ENCODE peak calls at places on chromosomes 3 and 15, in four cellular contexts. X is globus pallidus; L is stimulated activated CD4-positive, alpha-beta T cell treated with anti-CD3 and anti-CD28 coated beads, Interleukin-4, amount 100 ng/mL, for 1 hour; J is Right ventricle myocardium superior. U is an unnamed sample.

GRCh38 chr3:81823882-81824395 is 62.5 kb upstream of the GBE1 start:
- DNase-seq in L (no peak), J (no peak), X (peak; percentile 55), U (no peak)

GRCh38 chr15:82051664-82052063 is 5.8 kb upstream of the MEX3B start:
- DNase-seq in X (peak; percentile 53), L (no peak), J (peak; percentile 44), U (no peak)

GRCh38 chr3:124679048-124679638 is 51.1 kb upstream of the UMPS start:
- DNase-seq in J (no peak), X (no peak), L (no peak), U (no peak)

GRCh38 chr3:115999598-115999997 is 376.3 kb downstream of the GAP43 start:
- DNase-seq in X (peak; percentile 12), J (no peak), L (no peak), U (no peak)

GRCh38 chr3:134516905-134517304 is 31.0 kb downstream of the CEP63 start:
- DNase-seq in J (no peak), L (no peak), X (no peak), U (no peak)

GRCh38 chr15:91150492-91151160 is 50.6 kb downstream of the SV2B start:
- DNase-seq in L (no peak), J (no peak), X (no peak), U (no peak)

GRCh38 chr3:9861201-9861600 is 17.4 kb upstream of the RPUSD3 start:
- DNase-seq in J (no peak), L (no peak), X (no peak), U (no peak)

GRCh38 chr3:38118421-38119247 is 18.3 kb downstream of the ACAA1 start:
- DNase-seq in X (no peak), J (peak; percentile 17), L (no peak), U (no peak)

GRCh38 chr15:90181781-90182180 is 19.3 kb upstream of the SEMA4B start:
- DNase-seq in L (no peak), J (no peak), X (no peak), U (no peak)

GRCh38 chr3:103653996-103654395 is 1219.2 kb downstream of the ZPLD1 start:
- DNase-seq in X (no peak), J (no peak), L (no peak), U (no peak)

GRCh38 chr15:39426552-39427532 is 154.0 kb upstream of the THBS1 start:
- DNase-seq in X (no peak), J (peak; percentile 75), L (peak; percentile 69), U (no peak)

GRCh38 chr15:51837784-51838183 is 8.3 kb downstream of the TMOD3 start:
- DNase-seq in L (no peak), X (no peak), J (no peak), U (no peak)

GRCh38 chr3:183155499-183155898 is 7.0 kb downstream of the LAMP3 start:
- DNase-seq in X (no peak), J (no peak), L (no peak), U (no peak)

GRCh38 chr3:143847787-143848631 is at the start of gene SLC9A9:
- DNase-seq in J (no peak), L (peak; percentile 7), X (peak; percentile 87), U (no peak)

GRCh38 chr3:8840556-8840955 is 71.1 kb upstream of the OXTR start:
- DNase-seq in L (no peak), X (no peak), J (no peak), U (no peak)

GRCh38 chr3:13219077-13219901 is 146.1 kb upstream of the IQSEC1 start:
- DNase-seq in X (peak; percentile 12), J (peak; percentile 37), L (no peak), U (no peak)

GRCh38 chr3:122245513-122246174 is 62.2 kb downstream of the CASR start:
- DNase-seq in L (no peak), J (no peak), X (no peak), U (no peak)

GRCh38 chr3:12186046-12186445 is 27.3 kb upstream of the TIMP4 start:
- DNase-seq in J (no peak), X (no peak), L (no peak), U (no peak)

GRCh38 chr3:118541791-118542190 is 492.9 kb downstream of the IGSF11 start:
- DNase-seq in L (no peak), X (no peak), J (no peak), U (no peak)

GRCh38 chr3:55162031-55162784 is 234.3 kb upstream of the LRTM1 start:
- DNase-seq in L (no peak), X (no peak), J (no peak), U (no peak)

GRCh38 chr3:25542571-25543039 is 114.5 kb downstream of the RARB start:
- DNase-seq in L (no peak), X (no peak), J (no peak), U (no peak)

GRCh38 chr3:167559922-167560321 is 86.1 kb upstream of the SERPINI2 start:
- DNase-seq in J (no peak), L (no peak), X (no peak), U (no peak)

GRCh38 chr3:8538904-8539303 is 37.3 kb downstream of the LMCD1 start:
- DNase-seq in X (no peak), J (no peak), L (no peak), U (no peak)

GRCh38 chr3:16917256-16917935 is 32.6 kb downstream of the PLCL2 start:
- DNase-seq in L (no peak), J (no peak), X (no peak), U (no peak)

GRCh38 chr15:78767331-78767951 is 43.8 kb downstream of the ADAMTS7 start:
- DNase-seq in X (no peak), J (peak; percentile 38), L (no peak), U (no peak)